ENCODE peak calls at places on chromosome 7, in eight cellular contexts. One of them, this sample, is unnamed.

GRCh38 chr7:102287465-102288146 is 938 bp downstream of the SH2B2 start:
- DNase-seq in mammary epithelial cell: peak; percentile 11
- DNase-seq in lung: no peak
- DNase-seq in A549: peak; percentile 31
- DNase-seq in left ventricle myocardium inferior: no peak
- DNase-seq in hepatocyte: no peak
- DNase-seq in tibial artery: no peak
- DNase-seq in Panc1: no peak
- DNase-seq in this sample: no peak

GRCh38 chr7:12771378-12771877 is 84.0 kb downstream of the ARL4A start:
- DNase-seq in mammary epithelial cell: peak; percentile 6
- DNase-seq in lung: peak; percentile 29
- DNase-seq in A549: no peak
- DNase-seq in left ventricle myocardium inferior: no peak
- DNase-seq in hepatocyte: no peak
- DNase-seq in tibial artery: no peak
- DNase-seq in Panc1: no peak
- DNase-seq in this sample: no peak

GRCh38 chr7:143042821-143043271 is 9.3 kb upstream of the OR6V1 start:
- DNase-seq in mammary epithelial cell: no peak
- DNase-seq in lung: no peak
- DNase-seq in A549: no peak
- DNase-seq in left ventricle myocardium inferior: no peak
- DNase-seq in hepatocyte: peak; percentile 58
- DNase-seq in tibial artery: no peak
- DNase-seq in Panc1: no peak
- DNase-seq in this sample: no peak

GRCh38 chr7:71184136-71184535 is 52.2 kb downstream of the GALNT17 start:
- DNase-seq in mammary epithelial cell: no peak
- DNase-seq in lung: no peak
- DNase-seq in A549: no peak
- DNase-seq in left ventricle myocardium inferior: no peak
- DNase-seq in hepatocyte: no peak
- DNase-seq in tibial artery: no peak
- DNase-seq in Panc1: no peak
- DNase-seq in this sample: no peak

GRCh38 chr7:133662830-133663229 is 410.0 kb downstream of the EXOC4 start:
- DNase-seq in mammary epithelial cell: no peak
- DNase-seq in lung: no peak
- DNase-seq in A549: no peak
- DNase-seq in left ventricle myocardium inferior: no peak
- DNase-seq in hepatocyte: no peak
- DNase-seq in tibial artery: no peak
- DNase-seq in Panc1: no peak
- DNase-seq in this sample: no peak

GRCh38 chr7:35355911-35356310 is 102.0 kb upstream of the TBX20 start:
- DNase-seq in mammary epithelial cell: no peak
- DNase-seq in lung: no peak
- DNase-seq in A549: no peak
- DNase-seq in left ventricle myocardium inferior: no peak
- DNase-seq in hepatocyte: no peak
- DNase-seq in tibial artery: no peak
- DNase-seq in Panc1: no peak
- DNase-seq in this sample: no peak

GRCh38 chr7:124992881-124993562 is 63.4 kb upstream of the POT1 start:
- DNase-seq in mammary epithelial cell: peak; percentile 71
- DNase-seq in lung: no peak
- DNase-seq in A549: peak; percentile 51
- DNase-seq in left ventricle myocardium inferior: no peak
- DNase-seq in hepatocyte: peak; percentile 74
- DNase-seq in tibial artery: peak; percentile 72
- DNase-seq in Panc1: peak; percentile 39
- DNase-seq in this sample: peak; percentile 73

GRCh38 chr7:111750168-111750715 is 187.9 kb upstream of the IMMP2L start:
- DNase-seq in mammary epithelial cell: no peak
- DNase-seq in lung: no peak
- DNase-seq in A549: no peak
- DNase-seq in left ventricle myocardium inferior: no peak
- DNase-seq in hepatocyte: peak; percentile 15
- DNase-seq in tibial artery: no peak
- DNase-seq in Panc1: no peak
- DNase-seq in this sample: no peak

GRCh38 chr7:83301416-83301815 is 138.7 kb upstream of the PCLO start:
- DNase-seq in mammary epithelial cell: no peak
- DNase-seq in lung: no peak
- DNase-seq in A549: peak; percentile 6
- DNase-seq in left ventricle myocardium inferior: no peak
- DNase-seq in hepatocyte: no peak
- DNase-seq in tibial artery: no peak
- DNase-seq in Panc1: no peak
- DNase-seq in this sample: no peak

GRCh38 chr7:19754521-19755116 is 18.8 kb downstream of the TMEM196 start:
- DNase-seq in mammary epithelial cell: peak; percentile 27
- DNase-seq in lung: no peak
- DNase-seq in A549: peak; percentile 49
- DNase-seq in left ventricle myocardium inferior: no peak
- DNase-seq in hepatocyte: peak; percentile 32
- DNase-seq in tibial artery: no peak
- DNase-seq in Panc1: peak; percentile 58
- DNase-seq in this sample: peak; percentile 48

GRCh38 chr7:99371376-99371920 is 3.1 kb upstream of the ARPC1B start:
- DNase-seq in mammary epithelial cell: no peak
- DNase-seq in lung: no peak
- DNase-seq in A549: no peak
- DNase-seq in left ventricle myocardium inferior: no peak
- DNase-seq in hepatocyte: no peak
- DNase-seq in tibial artery: no peak
- DNase-seq in Panc1: no peak
- DNase-seq in this sample: no peak

GRCh38 chr7:36994456-36995112 is 270.3 kb upstream of the AOAH start:
- DNase-seq in mammary epithelial cell: peak; percentile 51
- DNase-seq in lung: no peak
- DNase-seq in A549: no peak
- DNase-seq in left ventricle myocardium inferior: no peak
- DNase-seq in hepatocyte: no peak
- DNase-seq in tibial artery: no peak
- DNase-seq in Panc1: no peak
- DNase-seq in this sample: no peak

GRCh38 chr7:115734643-115735042 is 295.9 kb downstream of the TFEC start:
- DNase-seq in mammary epithelial cell: no peak
- DNase-seq in lung: no peak
- DNase-seq in A549: no peak
- DNase-seq in left ventricle myocardium inferior: no peak
- DNase-seq in hepatocyte: no peak
- DNase-seq in tibial artery: no peak
- DNase-seq in Panc1: no peak
- DNase-seq in this sample: no peak

GRCh38 chr7:64515781-64516180 is 47.1 kb downstream of the ZNF680 start:
- DNase-seq in mammary epithelial cell: no peak
- DNase-seq in lung: no peak
- DNase-seq in A549: no peak
- DNase-seq in left ventricle myocardium inferior: no peak
- DNase-seq in hepatocyte: no peak
- DNase-seq in tibial artery: no peak
- DNase-seq in Panc1: no peak
- DNase-seq in this sample: no peak

GRCh38 chr7:37921340-37921805 is 933 bp downstream of the EPDR1 start:
- DNase-seq in mammary epithelial cell: no peak
- DNase-seq in lung: peak; percentile 38
- DNase-seq in A549: peak; percentile 76
- DNase-seq in left ventricle myocardium inferior: peak; percentile 30
- DNase-seq in hepatocyte: peak; percentile 50
- DNase-seq in tibial artery: peak; percentile 67
- DNase-seq in Panc1: no peak
- DNase-seq in this sample: no peak

GRCh38 chr7:97734255-97734654 is 2.4 kb downstream of the TAC1 start:
- DNase-seq in mammary epithelial cell: no peak
- DNase-seq in lung: no peak
- DNase-seq in A549: no peak
- DNase-seq in left ventricle myocardium inferior: no peak
- DNase-seq in hepatocyte: no peak
- DNase-seq in tibial artery: no peak
- DNase-seq in Panc1: no peak
- DNase-seq in this sample: no peak

GRCh38 chr7:76293407-76293901 is 9.0 kb upstream of the HSPB1 start:
- DNase-seq in mammary epithelial cell: no peak
- DNase-seq in lung: no peak
- DNase-seq in A549: no peak
- DNase-seq in left ventricle myocardium inferior: no peak
- DNase-seq in hepatocyte: no peak
- DNase-seq in tibial artery: no peak
- DNase-seq in Panc1: no peak
- DNase-seq in this sample: peak; percentile 92

GRCh38 chr7:76294344-76295024 is 8.0 kb upstream of the HSPB1 start:
- DNase-seq in mammary epithelial cell: peak; percentile 95
- DNase-seq in lung: peak; percentile 95
- DNase-seq in A549: peak; percentile 96
- DNase-seq in left ventricle myocardium inferior: peak; percentile 98
- DNase-seq in hepatocyte: peak; percentile 89
- DNase-seq in tibial artery: peak; percentile 99
- DNase-seq in Panc1: no peak
- DNase-seq in this sample: peak; percentile 95

GRCh38 chr7:76296743-76297740 is 5.4 kb upstream of the HSPB1 start:
- DNase-seq in mammary epithelial cell: peak; percentile 100
- DNase-seq in lung: peak; percentile 74
- DNase-seq in A549: peak; percentile 69
- DNase-seq in left ventricle myocardium inferior: no peak
- DNase-seq in hepatocyte: peak; percentile 84
- DNase-seq in tibial artery: peak; percentile 90
- DNase-seq in Panc1: no peak
- DNase-seq in this sample: peak; percentile 94

GRCh38 chr7:76291346-76292205 is 10.9 kb upstream of the HSPB1 start:
- DNase-seq in mammary epithelial cell: peak; percentile 99
- DNase-seq in lung: peak; percentile 95
- DNase-seq in A549: peak; percentile 96
- DNase-seq in left ventricle myocardium inferior: peak; percentile 91
- DNase-seq in hepatocyte: peak; percentile 93
- DNase-seq in tibial artery: peak; percentile 97
- DNase-seq in Panc1: peak; percentile 99
- DNase-seq in this sample: peak; percentile 100

DNA sequence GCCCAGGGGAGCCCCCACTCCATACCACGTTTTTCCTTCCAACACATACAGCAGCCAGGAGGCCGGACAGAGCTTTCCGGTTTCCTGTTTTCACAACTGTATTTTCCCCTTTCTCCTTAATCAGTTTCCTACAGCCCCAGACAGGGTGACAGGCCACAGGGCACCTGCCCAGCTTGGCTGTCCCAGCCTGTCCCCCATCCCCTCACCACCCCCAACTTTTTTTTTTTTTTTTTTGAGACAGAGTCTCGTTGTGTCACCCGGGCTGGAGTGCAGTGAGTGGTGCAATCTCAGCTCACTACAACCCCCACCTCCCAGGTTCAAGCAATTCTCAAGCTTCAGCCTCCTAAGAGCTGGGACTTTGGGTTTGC is 10.3 kb upstream of the HSPB1 start:
- DNase-seq in mammary epithelial cell: no peak
- DNase-seq in lung: no peak
- DNase-seq in A549: no peak
- DNase-seq in left ventricle myocardium inferior: no peak
- DNase-seq in hepatocyte: no peak
- DNase-seq in tibial artery: peak; percentile 82
- DNase-seq in Panc1: no peak
- DNase-seq in this sample: no peak
- H3K4me1 ChIP-seq in mammary epithelial cell: peaks cover 54% of the 10 kb centered on the region
- H3K4me1 ChIP-seq in lung: peaks cover 19% of the 10 kb centered on the region
- H3K4me1 ChIP-seq in A549: peaks cover 55% of the 10 kb centered on the region
- H3K4me1 ChIP-seq in left ventricle myocardium inferior: peaks cover 55% of the 10 kb centered on the region
- H3K4me1 ChIP-seq in hepatocyte: peaks cover 17% of the 10 kb centered on the region
- H3K4me1 ChIP-seq in tibial artery: peaks cover 56% of the 10 kb centered on the region
- H3K4me1 ChIP-seq in Panc1: peaks cover 50% of the 10 kb centered on the region
- H3K4me1 ChIP-seq in this sample: peaks cover 66% of the 10 kb centered on the region

GRCh38 chr7:50595538-50596102 is 30.4 kb upstream of the DDC start:
- DNase-seq in mammary epithelial cell: peak; percentile 49
- DNase-seq in lung: no peak
- DNase-seq in A549: peak; percentile 78
- DNase-seq in left ventricle myocardium inferior: no peak
- DNase-seq in hepatocyte: peak; percentile 37
- DNase-seq in tibial artery: no peak
- DNase-seq in Panc1: no peak
- DNase-seq in this sample: no peak
- TF ChIP-seq CTCF in mammary epithelial cell: peak; percentile 54
- TF ChIP-seq CTCF in lung: peak; percentile 36
- TF ChIP-seq CTCF in A549: peak; percentile 38
- TF ChIP-seq CTCF in left ventricle myocardium inferior: peak; percentile 40
- TF ChIP-seq CTCF in hepatocyte: peak; percentile 36
- TF ChIP-seq CTCF in tibial artery: peak; percentile 64
- TF ChIP-seq CTCF in Panc1: peak; percentile 76
- TF ChIP-seq CTCF in this sample: peak; percentile 60

DNA sequence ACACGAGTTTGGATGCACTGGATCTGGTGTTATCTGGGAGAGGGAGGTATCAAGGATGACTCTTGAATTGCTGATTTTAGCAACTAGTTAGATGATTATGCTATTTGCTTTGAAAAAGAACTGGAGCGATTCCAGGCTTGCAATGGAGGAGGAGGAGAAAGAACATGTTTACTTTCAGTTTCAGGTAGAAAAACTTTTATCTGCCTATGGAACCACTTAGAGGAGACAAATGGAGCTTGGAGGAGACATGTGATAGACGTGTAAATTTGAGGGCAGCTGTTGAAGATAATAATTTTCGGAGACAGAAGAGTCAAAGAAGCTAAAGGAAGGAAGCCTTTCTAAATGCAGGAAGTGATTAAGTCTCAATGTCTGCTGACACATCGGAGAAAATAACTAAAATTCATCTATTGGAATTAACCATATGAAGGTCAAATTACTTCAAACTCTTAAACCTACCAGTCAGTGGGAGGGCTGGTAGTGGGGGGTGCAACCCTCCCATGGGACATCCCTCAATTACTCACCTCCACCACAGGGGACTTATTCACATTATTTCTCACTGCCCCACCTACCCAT is 56.4 kb upstream of the GNAI1 start:
- DNase-seq in mammary epithelial cell: peak; percentile 25
- DNase-seq in lung: no peak
- DNase-seq in A549: no peak
- DNase-seq in left ventricle myocardium inferior: no peak
- DNase-seq in hepatocyte: no peak
- DNase-seq in tibial artery: no peak
- DNase-seq in Panc1: no peak
- DNase-seq in this sample: no peak
- H3K4me3 ChIP-seq in mammary epithelial cell: peak overlapping the region; percentile 37
- H3K4me3 ChIP-seq in lung: no peak overlapping the region
- H3K4me3 ChIP-seq in A549: peak overlapping the region; percentile 25
- H3K4me3 ChIP-seq in left ventricle myocardium inferior: peak overlapping the region; percentile 49
- H3K4me3 ChIP-seq in hepatocyte: peak overlapping the region; percentile 32
- H3K4me3 ChIP-seq in tibial artery: peak overlapping the region; percentile 26
- H3K4me3 ChIP-seq in Panc1: peak overlapping the region; percentile 19
- H3K4me3 ChIP-seq in this sample: peak overlapping the region; percentile 22

DNA sequence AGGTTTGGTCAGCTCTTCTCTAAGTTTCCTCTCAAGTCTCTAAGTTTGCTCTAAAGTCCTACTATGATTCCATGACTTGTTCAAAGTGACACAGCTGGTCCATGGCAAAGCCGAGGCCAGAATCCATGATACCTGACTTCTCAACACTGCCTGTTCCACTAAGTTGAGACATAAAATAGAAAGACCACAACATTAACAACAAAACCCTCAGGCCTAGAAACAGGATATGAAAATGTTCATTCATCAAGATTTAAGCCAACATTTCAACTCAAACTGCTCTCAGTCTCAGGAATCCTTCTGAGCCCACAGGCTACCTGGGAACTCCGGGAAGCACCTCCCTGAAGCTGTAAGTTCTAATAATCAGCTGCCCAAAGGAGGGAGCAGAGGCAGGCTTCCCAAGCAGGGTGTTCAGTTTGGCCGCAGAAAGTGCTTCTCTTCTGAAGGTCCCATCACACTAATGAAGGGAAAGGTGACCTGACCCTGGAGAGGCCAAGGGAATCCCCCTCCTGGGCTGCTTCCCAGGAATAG is 62.9 kb downstream of the STK17A start:
- DNase-seq in mammary epithelial cell: no peak
- DNase-seq in lung: no peak
- DNase-seq in A549: no peak
- DNase-seq in left ventricle myocardium inferior: no peak
- DNase-seq in hepatocyte: no peak
- DNase-seq in tibial artery: no peak
- DNase-seq in Panc1: no peak
- DNase-seq in this sample: no peak
- H3K4me1 ChIP-seq in mammary epithelial cell: peaks cover 52% of the 10 kb centered on the region
- H3K4me1 ChIP-seq in lung: peaks cover 29% of the 10 kb centered on the region
- H3K4me1 ChIP-seq in A549: peaks cover 49% of the 10 kb centered on the region
- H3K4me1 ChIP-seq in left ventricle myocardium inferior: peaks cover 69% of the 10 kb centered on the region
- H3K4me1 ChIP-seq in hepatocyte: peaks cover 13% of the 10 kb centered on the region
- H3K4me1 ChIP-seq in tibial artery: peaks cover 66% of the 10 kb centered on the region
- H3K4me1 ChIP-seq in Panc1: peaks cover 41% of the 10 kb centered on the region
- H3K4me1 ChIP-seq in this sample: peaks cover 54% of the 10 kb centered on the region

This sample was measured in PC-9.